ENCODE peak calls at places on chromosomes 6 and 20, in ten cellular contexts. G is right cardiac atrium; C is psoas muscle; Z is pancreas; D is aorta; H is mesendoderm; U is ascending aorta; X is CD8-positive, alpha-beta T cell; S is vagina; F is SK-N-SH. Y is an unnamed sample.

GRCh38 chr6:27669798-27670301 is 196.9 kb upstream of the ZNF184 start:
- DNase-seq in G (no peak), C (no peak), Z (no peak), D (no peak), H (no peak), U (no peak), X (no peak), S (no peak), F (no peak), Y (peak; percentile 17)

GRCh38 chr6:138277835-138278234 is 59.5 kb upstream of the PBOV1 start:
- DNase-seq in G (no peak), C (no peak), Z (no peak), D (no peak), H (no peak), U (no peak), X (no peak), S (no peak), F (no peak), Y (no peak)

GRCh38 chr6:13362432-13362831 is 34.1 kb upstream of the TBC1D7 start:
- DNase-seq in G (no peak), C (no peak), Z (no peak), D (no peak), H (no peak), U (no peak), X (no peak), S (no peak), F (no peak), Y (peak; percentile 3)

GRCh38 chr20:19746396-19746795 is 11.7 kb upstream of the RIN2 start:
- DNase-seq in G (no peak), C (no peak), Z (no peak), D (no peak), H (no peak), U (no peak), X (no peak), S (no peak), F (no peak), Y (no peak)

GRCh38 chr6:112749673-112750072 is 402.5 kb downstream of the RFPL4B start:
- DNase-seq in G (no peak), C (no peak), Z (no peak), D (no peak), H (no peak), U (no peak), X (no peak), S (no peak), F (no peak), Y (no peak)

GRCh38 chr20:47293524-47294157 is 62.9 kb downstream of the ZMYND8 start:
- DNase-seq in G (no peak), C (no peak), Z (no peak), D (no peak), H (no peak), U (no peak), X (no peak), S (no peak), F (no peak), Y (no peak)

GRCh38 chr6:5995705-5996686 is 10.7 kb downstream of the NRN1 start:
- DNase-seq in G (peak; percentile 87), C (peak; percentile 81), Z (no peak), D (peak; percentile 92), H (peak; percentile 91), U (no peak), X (no peak), S (no peak), F (peak; percentile 88), Y (no peak)

GRCh38 chr6:37473364-37474095 is 26.2 kb downstream of the CCDC167 start:
- DNase-seq in G (peak; percentile 83), C (peak; percentile 75), Z (no peak), D (no peak), H (no peak), U (no peak), X (no peak), S (no peak), F (peak; percentile 84), Y (no peak)

GRCh38 chr20:50381771-50382593 is 128.2 kb upstream of the PTPN1 start:
- DNase-seq in G (no peak), C (no peak), Z (no peak), D (peak; percentile 55), H (no peak), U (no peak), X (peak; percentile 53), S (no peak), F (no peak), Y (no peak)

GRCh38 chr6:145209312-145209711 is 526.0 kb downstream of the EPM2A start:
- DNase-seq in G (no peak), C (no peak), Z (no peak), D (no peak), H (no peak), U (no peak), X (no peak), S (no peak), F (no peak), Y (no peak)

GRCh38 chr6:72922401-72922800 is 300.5 kb downstream of the KCNQ5 start:
- DNase-seq in G (no peak), C (no peak), Z (no peak), D (no peak), H (no peak), U (no peak), X (no peak), S (no peak), F (no peak), Y (peak; percentile 34)

GRCh38 chr20:63705232-63706026 is 2.3 kb downstream of the ARFRP1 start:
- DNase-seq in G (no peak), C (peak; percentile 34), Z (no peak), D (peak; percentile 51), H (no peak), U (no peak), X (no peak), S (no peak), F (no peak), Y (no peak)

GRCh38 chr20:37736132-37736531 is 42.3 kb downstream of the CTNNBL1 start:
- DNase-seq in G (no peak), C (no peak), Z (no peak), D (no peak), H (no peak), U (no peak), X (no peak), S (no peak), F (no peak), Y (no peak)

GRCh38 chr6:126188271-126188909 is 151.5 kb upstream of the CENPW start:
- DNase-seq in G (no peak), C (no peak), Z (no peak), D (no peak), H (no peak), U (no peak), X (no peak), S (no peak), F (no peak), Y (peak; percentile 39)

GRCh38 chr6:107554326-107554725 is 64.4 kb downstream of the SOBP start:
- DNase-seq in G (no peak), C (no peak), Z (no peak), D (no peak), H (no peak), U (no peak), X (no peak), S (no peak), F (no peak), Y (no peak)

GRCh38 chr6:154496191-154496590 is 14.3 kb downstream of the CNKSR3 start:
- DNase-seq in G (no peak), C (no peak), Z (no peak), D (no peak), H (no peak), U (no peak), X (no peak), S (no peak), F (no peak), Y (no peak)

GRCh38 chr6:56155634-56156141 is 91.7 kb downstream of the COL21A1 start:
- DNase-seq in G (no peak), C (no peak), Z (no peak), D (no peak), H (no peak), U (no peak), X (no peak), S (no peak), F (no peak), Y (peak; percentile 37)

GRCh38 chr6:30854641-30855040 is 29.7 kb upstream of the DDR1 start:
- DNase-seq in G (no peak), C (no peak), Z (no peak), D (no peak), H (no peak), U (no peak), X (no peak), S (no peak), F (no peak), Y (no peak)

GRCh38 chr20:38114353-38114791 is 50.7 kb downstream of the TGM2 start:
- DNase-seq in G (peak; percentile 38), C (no peak), Z (no peak), D (no peak), H (no peak), U (no peak), X (no peak), S (peak; percentile 27), F (no peak), Y (peak; percentile 68)

DNA sequence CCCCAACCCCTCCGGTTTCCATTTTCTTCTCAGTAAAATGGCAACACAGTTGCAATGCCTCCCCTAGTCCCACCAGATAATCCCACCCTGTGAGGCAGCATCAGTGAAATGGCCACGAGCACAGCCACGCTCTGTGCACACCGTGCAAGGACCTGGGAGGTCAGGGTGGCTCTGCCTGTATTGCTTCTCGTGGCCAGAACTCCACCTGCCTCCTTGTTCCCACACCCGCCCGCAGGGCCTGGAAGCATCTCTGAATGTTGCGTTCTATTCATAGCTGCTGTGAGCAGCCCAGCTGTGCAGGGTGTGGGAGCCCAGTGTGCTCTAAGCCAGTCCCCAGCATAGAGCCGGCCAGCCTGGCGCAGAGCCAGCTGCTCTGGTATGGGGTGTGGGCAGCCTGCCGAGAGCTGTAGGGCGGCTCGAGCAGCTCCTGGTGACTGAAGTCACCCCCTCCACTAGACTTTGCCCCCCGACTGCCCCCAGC is 161.1 kb downstream of the DLL1 start:
- DNase-seq in G (peak; percentile 89), C (peak; percentile 89), Z (peak; percentile 41), D (peak; percentile 90), H (no peak), U (no peak), X (no peak), S (peak; percentile 79), F (peak; percentile 93), Y (no peak)
- H3K4me1 ChIP-seq in G (peaks cover 5% of the 10 kb centered on the region), C (peaks cover 25% of the 10 kb centered on the region), Z (no peaks in the 10 kb centered on the region), D (no peaks in the 10 kb centered on the region), H (no peaks in the 10 kb centered on the region), U (no peaks in the 10 kb centered on the region), X (no peaks in the 10 kb centered on the region), S (peaks cover 11% of the 10 kb centered on the region), F (no peaks in the 10 kb centered on the region), Y (no peaks in the 10 kb centered on the region)

GRCh38 chr20:17965042-17965697 is 3.4 kb downstream of the SNX5 start:
- DNase-seq in G (peak; percentile 77), C (no peak), Z (no peak), D (no peak), H (peak; percentile 56), U (no peak), X (no peak), S (no peak), F (no peak), Y (no peak)
- H3K4me1 ChIP-seq in G (peaks cover 11% of the 10 kb centered on the region), C (peaks cover 61% of the 10 kb centered on the region), Z (peaks cover 21% of the 10 kb centered on the region), D (no peaks in the 10 kb centered on the region), H (peaks cover 25% of the 10 kb centered on the region), U (peaks cover 35% of the 10 kb centered on the region), X (peaks cover 53% of the 10 kb centered on the region), S (peaks cover 76% of the 10 kb centered on the region), F (peaks cover 12% of the 10 kb centered on the region), Y (peaks cover 13% of the 10 kb centered on the region)

GRCh38 chr6:7157752-7158616 is 50.2 kb downstream of the RREB1 start:
- DNase-seq in G (no peak), C (no peak), Z (no peak), D (no peak), H (peak; percentile 78), U (no peak), X (no peak), S (peak; percentile 76), F (no peak), Y (no peak)
- H3K4me1 ChIP-seq in G (peaks cover 23% of the 10 kb centered on the region), C (peaks cover 70% of the 10 kb centered on the region), Z (peaks cover 20% of the 10 kb centered on the region), D (peaks cover 4% of the 10 kb centered on the region), H (peaks cover 7% of the 10 kb centered on the region), U (peaks cover 17% of the 10 kb centered on the region), X (peaks cover 40% of the 10 kb centered on the region), S (peaks cover 77% of the 10 kb centered on the region), F (peaks cover 32% of the 10 kb centered on the region), Y (peaks cover 25% of the 10 kb centered on the region)

GRCh38 chr6:113994934-113995342 is 24.0 kb upstream of the HDAC2 start:
- DNase-seq in G (no peak), C (no peak), Z (no peak), D (no peak), H (peak; percentile 96), U (no peak), X (no peak), S (no peak), F (peak; percentile 44), Y (peak; percentile 93)
- H3K4me1 ChIP-seq in G (peaks cover 4% of the 10 kb centered on the region), C (peaks cover 25% of the 10 kb centered on the region), Z (no peaks in the 10 kb centered on the region), D (no peaks in the 10 kb centered on the region), H (peaks cover 5% of the 10 kb centered on the region), U (peaks cover 23% of the 10 kb centered on the region), X (no peaks in the 10 kb centered on the region), S (peaks cover 12% of the 10 kb centered on the region), F (peaks cover 24% of the 10 kb centered on the region), Y (peaks cover 3% of the 10 kb centered on the region)

Y was measured in mesenchymal stem cell.